ENCODE peak calls at places on chromosomes 2 and 18, in nine cellular contexts. B is endodermal cell, F is A172, J is occipital lobe, M is GM10248, C is left cardiac atrium, O is SW480, P is astrocyte of the cerebellum, W is NCI-H510A treated with DMSO at 0.1 percent for 48 hours. R is an unnamed sample.

GRCh38 chr18:24055878-24056277 is 41.3 kb downstream of the TTC39C start:
- DNase-seq in B (no peak), F (no peak), J (no peak), M (no peak), C (no peak), O (no peak), P (no peak), W (no peak), R (peak)

GRCh38 chr18:59109375-59109774 is 30.3 kb upstream of the SEC11C start:
- DNase-seq in B (no peak), F (no peak), J (no peak), M (no peak), C (no peak), O (no peak), P (no peak), W (no peak), R (peak)

GRCh38 chr2:24307961-24308360 is 52.4 kb downstream of the ITSN2 start:
- DNase-seq in B (no peak), F (no peak), J (no peak), M (no peak), C (no peak), O (no peak), P (no peak), W (no peak), R (peak)

GRCh38 chr18:23716516-23716915 is 27.3 kb downstream of the LAMA3 start:
- DNase-seq in B (peak), F (peak), J (peak), M (no peak), C (no peak), O (peak), P (peak), W (no peak), R (peak)

GRCh38 chr2:41109744-41110143 is 657.9 kb upstream of the SLC8A1 start:
- DNase-seq in B (no peak), F (no peak), J (no peak), M (no peak), C (no peak), O (no peak), P (no peak), W (no peak), R (no peak)

GRCh38 chr18:35089918-35090550 is 48.8 kb downstream of the MAPRE2 start:
- DNase-seq in B (no peak), F (no peak), J (no peak), M (no peak), C (no peak), O (no peak), P (no peak), W (no peak), R (peak)

GRCh38 chr2:24124003-24124585 is 825 bp downstream of the FAM228B start:
- DNase-seq in B (no peak), F (no peak), J (peak), M (no peak), C (no peak), O (peak), P (no peak), W (peak), R (peak)

GRCh38 chr2:44560352-44560751 is 198.6 kb downstream of the CAMKMT start:
- DNase-seq in B (no peak), F (no peak), J (no peak), M (no peak), C (no peak), O (no peak), P (no peak), W (no peak), R (no peak)

GRCh38 chr2:26737221-26737620 is 26.9 kb upstream of the SLC35F6 start:
- DNase-seq in B (no peak), F (no peak), J (no peak), M (no peak), C (no peak), O (no peak), P (no peak), W (no peak), R (no peak)

GRCh38 chr18:79616651-79617518 is 62.7 kb upstream of the CTDP1 start:
- DNase-seq in B (peak), F (no peak), J (no peak), M (no peak), C (no peak), O (no peak), P (peak), W (no peak), R (peak)

GRCh38 chr18:44453505-44453904 is 227.2 kb upstream of the SETBP1 start:
- DNase-seq in B (no peak), F (peak), J (no peak), M (no peak), C (no peak), O (no peak), P (no peak), W (no peak), R (peak)

GRCh38 chr2:199460101-199460671 is 2.4 kb upstream of the SATB2 start:
- DNase-seq in B (no peak), F (peak), J (no peak), M (no peak), C (no peak), O (peak), P (no peak), W (peak), R (peak)

GRCh38 chr2:42010743-42011298 is 37.0 kb upstream of the PKDCC start:
- DNase-seq in B (no peak), F (peak), J (no peak), M (no peak), C (no peak), O (no peak), P (peak), W (no peak), R (peak)

GRCh38 chr2:82538590-82538989 is 1920.5 kb downstream of the SUCLG1 start:
- DNase-seq in B (no peak), F (no peak), J (no peak), M (no peak), C (no peak), O (no peak), P (no peak), W (no peak), R (no peak)

GRCh38 chr2:96861074-96861473 is 3.3 kb upstream of the ANKRD39 start:
- DNase-seq in B (peak), F (no peak), J (no peak), M (no peak), C (no peak), O (no peak), P (no peak), W (no peak), R (no peak)

GRCh38 chr18:44715841-44716240 is 35.2 kb downstream of the SETBP1 start:
- DNase-seq in B (no peak), F (no peak), J (no peak), M (no peak), C (no peak), O (no peak), P (no peak), W (no peak), R (peak)

GRCh38 chr2:100757621-100758394 is 62.1 kb upstream of the NPAS2 start:
- DNase-seq in B (no peak), F (peak), J (no peak), M (no peak), C (no peak), O (peak), P (peak), W (no peak), R (peak)

GRCh38 chr2:101704046-101704466 is 6.5 kb downstream of the MAP4K4 start:
- DNase-seq in B (no peak), F (no peak), J (no peak), M (no peak), C (peak), O (no peak), P (no peak), W (no peak), R (peak)

GRCh38 chr2:112625474-112626114 is 20.1 kb upstream of the SLC20A1 start:
- DNase-seq in B (peak), F (no peak), J (no peak), M (no peak), C (no peak), O (no peak), P (no peak), W (no peak), R (no peak)

R was measured in EH.